ENCODE peak calls at places on chromosomes 6 and 20, in eight cellular contexts. U, P, G, B, T, L, D and R are unnamed samples.
A peak's percentile ranks its signal among the peaks of the same experiment; 100 is the strongest.

GRCh38 chr6:16956371-16956770 is 145.5 kb upstream of the STMND1 start:
- DNase-seq in U (no peak), P (no peak), G (no peak), B (no peak), T (no peak), L (no peak), D (no peak), R (no peak)

GRCh38 chr20:23995905-23996666 is 7.5 kb upstream of the GGTLC1 start:
- DNase-seq in U (no peak), P (no peak), G (peak; percentile 76), B (no peak), T (no peak), L (peak; percentile 56), D (peak; percentile 86), R (no peak)

GRCh38 chr6:7188492-7188891 is 80.7 kb downstream of the RREB1 start:
- DNase-seq in U (no peak), P (no peak), G (no peak), B (no peak), T (no peak), L (no peak), D (no peak), R (no peak)

GRCh38 chr20:56163806-56164205 is 84.7 kb upstream of the MC3R start:
- DNase-seq in U (no peak), P (no peak), G (no peak), B (no peak), T (no peak), L (no peak), D (no peak), R (no peak)

GRCh38 chr20:61600061-61600460 is 348.0 kb downstream of the CDH4 start:
- DNase-seq in U (no peak), P (no peak), G (no peak), B (no peak), T (no peak), L (no peak), D (peak; percentile 61), R (no peak)

GRCh38 chr20:18314786-18315406 is 26.6 kb downstream of the ZNF133 start:
- DNase-seq in U (no peak), P (no peak), G (no peak), B (no peak), T (no peak), L (no peak), D (no peak), R (no peak)

GRCh38 chr6:72954736-72955135 is 270.6 kb downstream of the KHDC1L start:
- DNase-seq in U (no peak), P (no peak), G (no peak), B (no peak), T (no peak), L (no peak), D (no peak), R (no peak)

GRCh38 chr6:25889877-25890853 is 16.1 kb upstream of the SLC17A3 start:
- DNase-seq in U (no peak), P (no peak), G (no peak), B (no peak), T (no peak), L (peak; percentile 66), D (no peak), R (no peak)

GRCh38 chr6:35521235-35521634 is 8.5 kb upstream of the TULP1 start:
- DNase-seq in U (no peak), P (no peak), G (no peak), B (no peak), T (no peak), L (no peak), D (no peak), R (no peak)

GRCh38 chr6:25389501-25389900 is 110.3 kb downstream of the CARMIL1 start:
- DNase-seq in U (no peak), P (no peak), G (no peak), B (no peak), T (no peak), L (no peak), D (no peak), R (no peak)

GRCh38 chr20:46903256-46903655 is 8.6 kb downstream of the EYA2 start:
- DNase-seq in U (no peak), P (no peak), G (no peak), B (no peak), T (no peak), L (peak; percentile 54), D (no peak), R (no peak)

GRCh38 chr6:24854077-24854670 is 55.5 kb upstream of the ARMH2 start:
- DNase-seq in U (no peak), P (no peak), G (no peak), B (no peak), T (no peak), L (no peak), D (no peak), R (no peak)

GRCh38 chr6:155186052-155186658 is 77.7 kb upstream of the CLDN20 start:
- DNase-seq in U (no peak), P (no peak), G (no peak), B (no peak), T (no peak), L (no peak), D (no peak), R (no peak)

GRCh38 chr6:17656644-17657043 is 50.1 kb downstream of the NUP153 start:
- DNase-seq in U (no peak), P (no peak), G (no peak), B (no peak), T (no peak), L (no peak), D (no peak), R (no peak)

GRCh38 chr20:18055261-18055660 is 2.5 kb downstream of the OVOL2 start:
- DNase-seq in U (no peak), P (no peak), G (no peak), B (peak; percentile 18), T (no peak), L (no peak), D (no peak), R (no peak)

GRCh38 chr6:53290547-53291510 is 57.9 kb downstream of the ELOVL5 start:
- DNase-seq in U (no peak), P (no peak), G (no peak), B (no peak), T (no peak), L (no peak), D (no peak), R (no peak)

DNA sequence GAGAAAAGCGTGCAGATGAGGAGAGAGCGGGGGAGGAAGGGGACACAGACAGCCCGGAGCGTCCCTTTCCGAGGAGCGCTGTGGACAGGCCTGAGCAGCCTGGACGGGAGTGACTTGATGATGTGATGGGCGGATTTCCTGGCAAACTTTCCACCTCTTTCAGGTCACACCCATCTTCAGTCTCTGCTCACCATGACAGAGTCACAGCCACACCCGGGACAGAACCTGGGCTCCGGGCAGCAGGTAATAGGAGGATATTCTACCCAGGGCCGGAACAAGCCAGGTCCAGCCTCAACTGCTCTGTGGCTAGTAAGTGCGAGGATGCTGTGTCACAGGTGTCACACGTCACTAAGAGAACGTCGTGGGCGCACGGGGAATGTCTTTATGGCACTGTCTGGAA is 84.3 kb downstream of the THBS2 start:
- DNase-seq in U (peak; percentile 65), P (no peak), G (no peak), B (no peak), T (no peak), L (no peak), D (no peak), R (no peak)
- H3K27ac ChIP-seq in U (peak overlapping the region; percentile 89), P (no peak overlapping the region), G (no peak overlapping the region), B (no peak overlapping the region), T (peak overlapping the region; percentile 87), L (no peak overlapping the region), D (peak overlapping the region; percentile 91), R (no peak overlapping the region)

DNA sequence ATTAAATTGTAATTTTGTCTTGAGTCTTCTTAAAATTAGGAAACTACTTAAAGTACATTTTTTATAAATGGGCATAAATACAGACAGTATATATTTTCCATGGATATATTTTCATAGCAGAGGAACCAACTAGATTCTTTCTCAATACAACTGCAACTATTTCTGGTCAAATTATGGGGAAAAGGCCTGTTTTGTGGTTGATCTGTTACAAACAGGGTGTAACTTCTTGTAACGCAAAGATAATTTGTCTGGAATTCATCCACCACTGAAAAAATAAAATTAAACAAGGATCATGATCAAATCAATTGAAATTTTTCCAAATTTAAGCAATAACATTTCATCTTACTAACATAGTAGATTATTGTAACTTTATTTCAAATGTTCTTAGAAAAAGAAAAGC is 67.2 kb upstream of the RNF146 start:
- DNase-seq in U (no peak), P (no peak), G (no peak), B (no peak), T (no peak), L (no peak), D (no peak), R (no peak)
- H3K27ac ChIP-seq in U (no peak overlapping the region), P (no peak overlapping the region), G (peak overlapping the region; percentile 44), B (no peak overlapping the region), T (no peak overlapping the region), L (no peak overlapping the region), D (no peak overlapping the region), R (no peak overlapping the region)

DNA sequence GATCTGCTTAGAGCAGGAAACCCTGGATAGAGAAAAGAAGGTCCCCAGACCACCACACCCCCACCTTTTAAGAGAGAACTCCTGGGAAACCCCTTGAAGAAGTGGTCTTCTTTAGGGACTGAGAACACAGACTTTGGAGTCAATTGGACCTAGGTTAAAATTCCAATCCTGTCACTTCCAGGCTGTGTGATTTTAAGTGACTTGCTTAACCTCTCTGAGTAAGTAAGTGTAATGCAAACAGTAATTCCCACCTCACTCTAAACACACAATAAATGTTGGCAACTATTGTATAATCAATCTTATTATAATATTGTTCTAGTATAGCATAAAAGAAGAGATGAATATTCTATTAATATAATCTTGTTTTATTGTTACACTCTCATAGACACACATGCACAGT is 3.3 kb downstream of the TFEB start:
- DNase-seq in U (no peak), P (no peak), G (no peak), B (no peak), T (no peak), L (no peak), D (no peak), R (no peak)
- H3K27ac ChIP-seq in U (no peak overlapping the region), P (peak overlapping the region; percentile 96), G (no peak overlapping the region), B (no peak overlapping the region), T (no peak overlapping the region), L (no peak overlapping the region), D (no peak overlapping the region), R (peak overlapping the region; percentile 99)

GRCh38 chr6:118965843-118966242 is 30.9 kb upstream of the MCM9 start:
- DNase-seq in U (no peak), P (no peak), G (no peak), B (no peak), T (no peak), L (no peak), D (no peak), R (no peak)

GRCh38 chr6:118965354-118965753 is 30.4 kb upstream of the MCM9 start:
- DNase-seq in U (no peak), P (no peak), G (no peak), B (no peak), T (no peak), L (no peak), D (no peak), R (no peak)

GRCh38 chr6:118963003-118963402 is 28.0 kb upstream of the MCM9 start:
- DNase-seq in U (no peak), P (no peak), G (no peak), B (no peak), T (no peak), L (no peak), D (no peak), R (no peak)

GRCh38 chr6:118959903-118960302 is 24.9 kb upstream of the MCM9 start:
- DNase-seq in U (no peak), P (no peak), G (peak; percentile 36), B (no peak), T (no peak), L (no peak), D (no peak), R (no peak)
- H3K27ac ChIP-seq in U (no peak overlapping the region), P (no peak overlapping the region), G (no peak overlapping the region), B (no peak overlapping the region), T (no peak overlapping the region), L (no peak overlapping the region), D (no peak overlapping the region), R (no peak overlapping the region)

GRCh38 chr20:50436052-50436656 is 74.0 kb upstream of the PTPN1 start:
- DNase-seq in U (no peak), P (no peak), G (no peak), B (no peak), T (no peak), L (no peak), D (no peak), R (no peak)
- H3K27ac ChIP-seq in U (no peak overlapping the region), P (peak overlapping the region; percentile 14), G (no peak overlapping the region), B (no peak overlapping the region), T (no peak overlapping the region), L (no peak overlapping the region), D (no peak overlapping the region), R (no peak overlapping the region)